ENCODE peak calls at places on chromosomes 7 and 10, in five cellular contexts. P is heart right ventricle, Z is Peyer's patch, W is spleen, D is dorsolateral prefrontal cortex. Q is an unnamed sample.

GRCh38 chr7:82173400-82174021 is 270.1 kb downstream of the CACNA2D1 start:
- DNase-seq in P (no peak), Z (no peak), W (no peak), D (no peak), Q (no peak)

GRCh38 chr7:44224951-44225565 is 24.3 kb downstream of the YKT6 start:
- DNase-seq in P (peak; percentile 9), Z (no peak), W (peak; percentile 52), D (no peak), Q (no peak)

GRCh38 chr7:38393874-38394273 is 120.4 kb upstream of the TARP start:
- DNase-seq in P (no peak), Z (peak; percentile 27), W (no peak), D (no peak), Q (no peak)

GRCh38 chr7:30922596-30922995 is 10.9 kb downstream of the AQP1 start:
- DNase-seq in P (no peak), Z (no peak), W (peak; percentile 59), D (peak; percentile 20), Q (peak; percentile 64)

GRCh38 chr7:85750454-85750949 is 563.6 kb upstream of the SEMA3D start:
- DNase-seq in P (no peak), Z (no peak), W (no peak), D (no peak), Q (no peak)

GRCh38 chr7:93015193-93016084 is 102.3 kb downstream of the SAMD9 start:
- DNase-seq in P (no peak), Z (no peak), W (no peak), D (no peak), Q (no peak)

GRCh38 chr10:95290446-95290800 is 380 bp downstream of the PDLIM1 start:
- DNase-seq in P (peak; percentile 39), Z (no peak), W (peak; percentile 86), D (no peak), Q (no peak)

GRCh38 chr10:18303851-18304800 is 163.9 kb downstream of the CACNB2 start:
- DNase-seq in P (no peak), Z (no peak), W (no peak), D (peak; percentile 48), Q (no peak)

GRCh38 chr7:149547126-149547525 is 49.5 kb upstream of the ZNF746 start:
- DNase-seq in P (no peak), Z (no peak), W (no peak), D (no peak), Q (no peak)

GRCh38 chr10:117096559-117097201 is 41.4 kb downstream of the VAX1 start:
- DNase-seq in P (no peak), Z (no peak), W (no peak), D (peak; percentile 44), Q (no peak)

GRCh38 chr10:94281654-94282053 is 81.1 kb downstream of the NOC3L start:
- DNase-seq in P (no peak), Z (no peak), W (no peak), D (no peak), Q (no peak)

GRCh38 chr10:79084012-79084971 is 15.5 kb downstream of the ZMIZ1 start:
- DNase-seq in P (peak; percentile 94), Z (peak; percentile 61), W (peak; percentile 94), D (peak; percentile 62), Q (peak; percentile 97)

GRCh38 chr7:70314221-70314620 is 715.9 kb downstream of the AUTS2 start:
- DNase-seq in P (no peak), Z (no peak), W (no peak), D (no peak), Q (no peak)

GRCh38 chr7:134804351-134804750 is 24.9 kb downstream of the CALD1 start:
- DNase-seq in P (no peak), Z (no peak), W (no peak), D (no peak), Q (no peak)

GRCh38 chr7:100665168-100665567 is 8.4 kb upstream of the GNB2 start:
- DNase-seq in P (no peak), Z (no peak), W (no peak), D (no peak), Q (no peak)

GRCh38 chr10:123537188-123537961 is 128.8 kb upstream of the GPR26 start:
- DNase-seq in P (no peak), Z (no peak), W (no peak), D (no peak), Q (no peak)

GRCh38 chr7:79608005-79608404 is 154.5 kb upstream of the MAGI2 start:
- DNase-seq in P (no peak), Z (no peak), W (no peak), D (no peak), Q (no peak)

GRCh38 chr7:24665564-24666294 is 91.5 kb downstream of the GSDME start:
- DNase-seq in P (no peak), Z (peak; percentile 17), W (no peak), D (no peak), Q (no peak)

GRCh38 chr7:95304990-95305389 is 19.3 kb downstream of the PON1 start:
- DNase-seq in P (no peak), Z (no peak), W (no peak), D (no peak), Q (no peak)

GRCh38 chr7:151863386-151864079 is 13.4 kb downstream of the PRKAG2 start:
- DNase-seq in P (no peak), Z (no peak), W (peak; percentile 36), D (no peak), Q (no peak)

GRCh38 chr7:149877890-149878522 is 4.2 kb downstream of the ATP6V0E2 start:
- DNase-seq in P (no peak), Z (no peak), W (no peak), D (no peak), Q (no peak)

GRCh38 chr7:151754142-151754590 is 122.7 kb downstream of the PRKAG2 start:
- DNase-seq in P (peak; percentile 80), Z (peak; percentile 32), W (peak; percentile 86), D (peak; percentile 56), Q (peak; percentile 94)

GRCh38 chr7:74405191-74405898 is 48.4 kb upstream of the GTF2IRD1 start:
- DNase-seq in P (peak; percentile 21), Z (no peak), W (no peak), D (no peak), Q (no peak)

GRCh38 chr7:101058355-101058754 is 26.9 kb upstream of the TRIM56 start:
- DNase-seq in P (peak; percentile 74), Z (peak; percentile 21), W (peak; percentile 72), D (peak; percentile 45), Q (peak; percentile 68)

GRCh38 chr10:16470747-16471146 is 33.9 kb downstream of the PTER start:
- DNase-seq in P (no peak), Z (no peak), W (no peak), D (no peak), Q (no peak)

GRCh38 chr7:116525913-116526857 is 1.3 kb downstream of the CAV1 start:
- DNase-seq in P (peak; percentile 88), Z (peak; percentile 61), W (peak; percentile 93), D (peak; percentile 47), Q (peak; percentile 89)

GRCh38 chr7:7099584-7100014 is 82.7 kb upstream of the C1GALT1 start:
- DNase-seq in P (peak; percentile 44), Z (no peak), W (no peak), D (peak; percentile 39), Q (peak; percentile 83)

GRCh38 chr7:40311307-40311706 is 176.5 kb downstream of the SUGCT start:
- DNase-seq in P (no peak), Z (no peak), W (no peak), D (no peak), Q (no peak)

GRCh38 chr10:57119690-57120089 is 758.6 kb upstream of the ZWINT start:
- DNase-seq in P (no peak), Z (no peak), W (no peak), D (no peak), Q (no peak)

GRCh38 chr10:101229275-101230184 is at the start of gene LBX1:
- DNase-seq in P (no peak), Z (no peak), W (no peak), D (no peak), Q (no peak)
- H3K4me3 ChIP-seq in P (no peak within 1 kb of the TSS), Z (peak within 1 kb of the TSS; percentile 14), W (no peak within 1 kb of the TSS), D (no peak within 1 kb of the TSS), Q (peak within 1 kb of the TSS; percentile 3)

DNA sequence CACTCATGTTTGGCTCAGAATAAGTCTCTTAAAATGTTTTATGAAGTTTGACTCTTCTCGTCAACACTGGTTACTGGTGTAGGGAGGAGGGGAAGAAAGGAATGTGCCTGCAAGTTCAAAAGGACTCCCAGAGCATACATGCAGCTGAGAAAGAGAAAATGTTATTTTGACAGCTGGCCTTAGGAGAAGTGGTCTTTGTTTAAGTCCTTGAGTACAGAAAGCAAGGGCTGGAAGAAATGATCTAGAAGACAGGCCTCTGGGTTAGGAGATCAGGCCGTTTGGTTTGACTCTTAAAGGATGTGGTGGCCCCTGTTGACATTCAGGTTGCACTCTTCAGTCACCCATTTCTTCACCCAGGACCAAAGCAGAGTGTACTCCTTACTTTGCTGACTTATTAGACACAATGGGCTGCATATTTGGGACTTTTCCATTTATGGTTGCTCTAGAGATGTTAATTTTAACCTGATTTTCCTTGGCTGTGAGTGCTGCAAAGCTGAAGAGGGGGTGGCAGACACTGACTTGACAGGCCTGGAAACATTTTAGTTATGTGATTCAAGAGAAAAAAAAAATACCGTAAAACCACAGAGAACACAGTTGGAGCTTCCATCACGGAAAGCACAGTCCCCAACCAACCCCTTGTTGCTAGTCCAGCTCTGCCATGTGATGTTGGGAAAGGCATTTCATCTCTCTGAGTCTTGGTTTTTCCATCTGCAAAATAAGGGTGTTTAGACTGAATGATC is 245.7 kb downstream of the REEP3 start:
- DNase-seq in P (no peak), Z (no peak), W (no peak), D (no peak), Q (no peak)
- H3K27ac ChIP-seq in P (peak overlapping the region; percentile 41), Z (no peak overlapping the region), W (no peak overlapping the region), D (peak overlapping the region; percentile 71), Q (peak overlapping the region; percentile 15)

DNA sequence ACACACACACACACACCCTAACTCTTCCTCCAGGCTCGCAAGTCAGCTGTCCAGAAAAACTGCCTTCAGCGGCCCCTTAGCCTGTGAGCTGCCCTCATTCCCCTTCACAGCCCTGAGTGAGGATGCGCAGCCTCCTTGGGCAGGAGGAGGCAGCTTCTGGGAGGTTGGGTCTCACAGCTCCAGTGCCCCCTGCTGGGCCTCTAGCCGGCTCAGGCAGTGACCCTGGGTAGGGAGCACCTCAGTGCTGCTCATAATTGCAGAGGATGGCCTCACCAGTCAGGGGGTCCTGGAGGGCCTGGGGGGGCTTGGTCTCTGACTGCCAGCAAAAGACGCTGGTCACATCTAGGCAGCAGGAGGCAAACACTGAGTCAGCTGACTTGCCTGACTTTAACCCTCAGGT is 43.7 kb downstream of the ZNF273 start:
- DNase-seq in P (no peak), Z (no peak), W (no peak), D (no peak), Q (no peak)
- H3K4me3 ChIP-seq in P (no peak overlapping the region), Z (no peak overlapping the region), W (no peak overlapping the region), D (peak overlapping the region; percentile 54), Q (peak overlapping the region; percentile 51)

GRCh38 chr10:28256776-28257175 is 46.1 kb downstream of the MPP7 start:
- DNase-seq in P (no peak), Z (no peak), W (no peak), D (no peak), Q (no peak)
- H3K27ac ChIP-seq in P (no peak overlapping the region), Z (no peak overlapping the region), W (no peak overlapping the region), D (no peak overlapping the region), Q (no peak overlapping the region)

Q was measured in ascending aorta.